ENCODE peak calls at places on chromosomes 6 and 20, in four cellular contexts. J, F, B and D are unnamed samples.

GRCh38 chr6:6611486-6611885 is 23.0 kb downstream of the LY86 start:
- DNase-seq in J (no peak), F (no peak), B (no peak), D (no peak)

GRCh38 chr6:46932941-46933340 is 11.2 kb upstream of the ADGRF5 start:
- DNase-seq in J (peak), F (no peak), B (no peak), D (no peak)

GRCh38 chr6:157614026-157614484 is 209.0 kb upstream of the SNX9 start:
- DNase-seq in J (no peak), F (no peak), B (no peak), D (no peak)

GRCh38 chr6:166567107-166567506 is 19.4 kb downstream of the RAMACL start:
- DNase-seq in J (peak), F (no peak), B (no peak), D (no peak)

GRCh38 chr6:5997420-5998093 is 9.2 kb downstream of the NRN1 start:
- DNase-seq in J (peak), F (no peak), B (peak), D (no peak)

GRCh38 chr6:20266851-20267608 is 54.8 kb upstream of the MBOAT1 start:
- DNase-seq in J (no peak), F (no peak), B (peak), D (no peak)

GRCh38 chr6:27863962-27864905 is 48.0 kb downstream of the OR2B2 start:
- DNase-seq in J (peak), F (no peak), B (no peak), D (no peak)

GRCh38 chr6:144953552-144954240 is 668.6 kb downstream of the UTRN start:
- DNase-seq in J (peak), F (no peak), B (no peak), D (no peak)

GRCh38 chr6:11833626-11834592 is 55.3 kb upstream of the ADTRP start:
- DNase-seq in J (no peak), F (no peak), B (peak), D (no peak)

GRCh38 chr20:45343867-45344721 is 4.1 kb downstream of the SDC4 start:
- DNase-seq in J (peak), F (no peak), B (no peak), D (no peak)

GRCh38 chr6:91464201-91464600 is 877.3 kb upstream of the MAP3K7 start:
- DNase-seq in J (no peak), F (no peak), B (no peak), D (no peak)

GRCh38 chr6:160398674-160399271 is 50.6 kb downstream of the SLC22A3 start:
- DNase-seq in J (peak), F (no peak), B (peak), D (no peak)

GRCh38 chr6:159279790-159280277 is 110.6 kb downstream of the FNDC1 start:
- DNase-seq in J (no peak), F (no peak), B (no peak), D (no peak)

GRCh38 chr6:156175971-156176421 is 601.2 kb upstream of the ARID1B start:
- DNase-seq in J (no peak), F (peak), B (no peak), D (peak)

GRCh38 chr6:158784505-158784904 is 34.7 kb downstream of the EZR start:
- DNase-seq in J (peak), F (no peak), B (no peak), D (no peak)

GRCh38 chr6:138454976-138455706 is 44.2 kb downstream of the NHSL1 start:
- DNase-seq in J (peak), F (no peak), B (no peak), D (no peak)

GRCh38 chr6:108408453-108408852 is 113.6 kb downstream of the AFG1L start:
- DNase-seq in J (peak), F (no peak), B (no peak), D (no peak)

GRCh38 chr6:391559-392440 is at the start of gene IRF4:
- DNase-seq in J (peak), F (no peak), B (peak), D (no peak)

GRCh38 chr6:108653864-108654402 is 93.2 kb downstream of the FOXO3 start:
- DNase-seq in J (peak), F (no peak), B (no peak), D (no peak)

GRCh38 chr20:63736893-63737689 is 627 bp downstream of the LIME1 start:
- DNase-seq in J (no peak), F (no peak), B (peak), D (no peak)

GRCh38 chr6:1312444-1313363 is 806 bp downstream of the FOXQ1 start:
- DNase-seq in J (peak), F (no peak), B (no peak), D (peak)

GRCh38 chr20:49318430-49319203 is 40.8 kb upstream of the ZNFX1 start:
- DNase-seq in J (peak), F (no peak), B (no peak), D (no peak)

GRCh38 chr6:4727236-4727635 is 49.0 kb upstream of the CDYL start:
- DNase-seq in J (peak), F (no peak), B (no peak), D (no peak)

GRCh38 chr20:1357921-1358671 is 29.2 kb upstream of the SDCBP2 start:
- DNase-seq in J (no peak), F (no peak), B (no peak), D (no peak)

GRCh38 chr6:35360349-35361138 is 18.2 kb downstream of the PPARD start:
- DNase-seq in J (peak), F (no peak), B (no peak), D (no peak)

GRCh38 chr6:19472850-19473249 is 364.3 kb upstream of the ID4 start:
- DNase-seq in J (peak), F (no peak), B (no peak), D (no peak)

GRCh38 chr6:105804436-105804835 is 281.7 kb upstream of the PRDM1 start:
- DNase-seq in J (peak), F (no peak), B (no peak), D (no peak)

GRCh38 chr20:4256886-4257285 is 241.5 kb upstream of the RNF24 start:
- DNase-seq in J (peak), F (no peak), B (no peak), D (no peak)

GRCh38 chr6:12355354-12355753 is 65.2 kb downstream of the EDN1 start:
- DNase-seq in J (no peak), F (no peak), B (no peak), D (no peak)

GRCh38 chr6:90003069-90003800 is 109.0 kb downstream of the GJA10 start:
- DNase-seq in J (no peak), F (no peak), B (no peak), D (no peak)

GRCh38 chr6:132780770-132781371 is 17.6 kb downstream of the SLC18B1 start:
- DNase-seq in J (peak), F (no peak), B (no peak), D (no peak)

GRCh38 chr6:165439928-165440554 is 130.6 kb upstream of the C6orf118 start:
- DNase-seq in J (peak), F (peak), B (peak), D (peak)

GRCh38 chr6:4625557-4625956 is 150.6 kb upstream of the CDYL start:
- DNase-seq in J (no peak), F (no peak), B (no peak), D (no peak)

GRCh38 chr6:24899647-24900325 is 36.0 kb downstream of the RIPOR2 start:
- DNase-seq in J (no peak), F (no peak), B (no peak), D (no peak)

GRCh38 chr6:74408844-74409243 is 712.8 kb downstream of the CD109 start:
- DNase-seq in J (peak), F (no peak), B (no peak), D (no peak)

GRCh38 chr20:3801299-3801698 is 5.2 kb downstream of the CDC25B start:
- DNase-seq in J (no peak), F (no peak), B (no peak), D (no peak)

GRCh38 chr6:109091314-109092009 is 3.2 kb downstream of the SESN1 start:
- DNase-seq in J (peak), F (no peak), B (no peak), D (no peak)

GRCh38 chr20:46814366-46815232 is 80.0 kb upstream of the EYA2 start:
- DNase-seq in J (peak), F (peak), B (no peak), D (peak)